ENCODE peak calls at places on chromosome 21, in ten cellular contexts. One of them, this sample, is unnamed.

GRCh38 chr21:46226920-46227599 is 1.5 kb downstream of the LSS start:
- DNase-seq in esophagus muscularis mucosa: no peak
- DNase-seq in upper lobe of left lung: peak
- DNase-seq in spleen: peak
- DNase-seq in K562: no peak
- DNase-seq in H1: no peak
- DNase-seq in GM12891: no peak
- DNase-seq in stomach: no peak
- DNase-seq in prostate gland: peak
- DNase-seq in GM23338: no peak
- DNase-seq in this sample: no peak

GRCh38 chr21:16492892-16493291 is 763.1 kb downstream of the USP25 start:
- DNase-seq in esophagus muscularis mucosa: no peak
- DNase-seq in upper lobe of left lung: no peak
- DNase-seq in spleen: no peak
- DNase-seq in K562: no peak
- DNase-seq in H1: no peak
- DNase-seq in GM12891: no peak
- DNase-seq in stomach: no peak
- DNase-seq in prostate gland: no peak
- DNase-seq in GM23338: no peak
- DNase-seq in this sample: no peak

GRCh38 chr21:36926989-36927695 is 39.3 kb downstream of the HLCS start:
- DNase-seq in esophagus muscularis mucosa: no peak
- DNase-seq in upper lobe of left lung: no peak
- DNase-seq in spleen: no peak
- DNase-seq in K562: no peak
- DNase-seq in H1: no peak
- DNase-seq in GM12891: no peak
- DNase-seq in stomach: no peak
- DNase-seq in prostate gland: peak
- DNase-seq in GM23338: no peak
- DNase-seq in this sample: no peak

GRCh38 chr21:26659181-26659580 is 86.1 kb upstream of the CYYR1 start:
- DNase-seq in esophagus muscularis mucosa: no peak
- DNase-seq in upper lobe of left lung: no peak
- DNase-seq in spleen: no peak
- DNase-seq in K562: no peak
- DNase-seq in H1: no peak
- DNase-seq in GM12891: no peak
- DNase-seq in stomach: no peak
- DNase-seq in prostate gland: no peak
- DNase-seq in GM23338: no peak
- DNase-seq in this sample: no peak

GRCh38 chr21:45363921-45364463 is 41.0 kb upstream of the COL18A1 start:
- DNase-seq in esophagus muscularis mucosa: peak
- DNase-seq in upper lobe of left lung: peak
- DNase-seq in spleen: no peak
- DNase-seq in K562: peak
- DNase-seq in H1: no peak
- DNase-seq in GM12891: peak
- DNase-seq in stomach: peak
- DNase-seq in prostate gland: peak
- DNase-seq in GM23338: no peak
- DNase-seq in this sample: peak

GRCh38 chr21:36966846-36967657 is 583 bp upstream of the HLCS start:
- DNase-seq in esophagus muscularis mucosa: no peak
- DNase-seq in upper lobe of left lung: no peak
- DNase-seq in spleen: peak
- DNase-seq in K562: no peak
- DNase-seq in H1: no peak
- DNase-seq in GM12891: no peak
- DNase-seq in stomach: no peak
- DNase-seq in prostate gland: no peak
- DNase-seq in GM23338: no peak
- DNase-seq in this sample: no peak

GRCh38 chr21:33042812-33043211 is 17.1 kb downstream of the OLIG2 start:
- DNase-seq in esophagus muscularis mucosa: no peak
- DNase-seq in upper lobe of left lung: no peak
- DNase-seq in spleen: no peak
- DNase-seq in K562: no peak
- DNase-seq in H1: no peak
- DNase-seq in GM12891: no peak
- DNase-seq in stomach: no peak
- DNase-seq in prostate gland: no peak
- DNase-seq in GM23338: no peak
- DNase-seq in this sample: no peak

GRCh38 chr21:38804617-38805281 is 980 bp upstream of the ETS2 start:
- DNase-seq in esophagus muscularis mucosa: no peak
- DNase-seq in upper lobe of left lung: peak
- DNase-seq in spleen: peak
- DNase-seq in K562: peak
- DNase-seq in H1: no peak
- DNase-seq in GM12891: no peak
- DNase-seq in stomach: peak
- DNase-seq in prostate gland: peak
- DNase-seq in GM23338: peak
- DNase-seq in this sample: no peak

GRCh38 chr21:38805282-38806152 is at the start of gene ETS2:
- DNase-seq in esophagus muscularis mucosa: peak
- DNase-seq in upper lobe of left lung: peak
- DNase-seq in spleen: peak
- DNase-seq in K562: peak
- DNase-seq in H1: peak
- DNase-seq in GM12891: peak
- DNase-seq in stomach: peak
- DNase-seq in prostate gland: peak
- DNase-seq in GM23338: peak
- DNase-seq in this sample: peak

GRCh38 chr21:45318146-45318555 is 30.5 kb upstream of the POFUT2 start:
- DNase-seq in esophagus muscularis mucosa: no peak
- DNase-seq in upper lobe of left lung: no peak
- DNase-seq in spleen: no peak
- DNase-seq in K562: no peak
- DNase-seq in H1: no peak
- DNase-seq in GM12891: no peak
- DNase-seq in stomach: no peak
- DNase-seq in prostate gland: no peak
- DNase-seq in GM23338: no peak
- DNase-seq in this sample: no peak

GRCh38 chr21:22827422-22827821 is 1829.2 kb downstream of the NCAM2 start:
- DNase-seq in esophagus muscularis mucosa: no peak
- DNase-seq in upper lobe of left lung: no peak
- DNase-seq in spleen: no peak
- DNase-seq in K562: no peak
- DNase-seq in H1: no peak
- DNase-seq in GM12891: no peak
- DNase-seq in stomach: no peak
- DNase-seq in prostate gland: no peak
- DNase-seq in GM23338: no peak
- DNase-seq in this sample: no peak

GRCh38 chr21:26846036-26846931 is 1.1 kb upstream of the ADAMTS1 start:
- DNase-seq in esophagus muscularis mucosa: no peak
- DNase-seq in upper lobe of left lung: peak
- DNase-seq in spleen: peak
- DNase-seq in K562: no peak
- DNase-seq in H1: no peak
- DNase-seq in GM12891: no peak
- DNase-seq in stomach: peak
- DNase-seq in prostate gland: peak
- DNase-seq in GM23338: peak
- DNase-seq in this sample: no peak

GRCh38 chr21:39184050-39184980 is 1.1 kb upstream of the PSMG1 start:
- DNase-seq in esophagus muscularis mucosa: no peak
- DNase-seq in upper lobe of left lung: no peak
- DNase-seq in spleen: no peak
- DNase-seq in K562: no peak
- DNase-seq in H1: no peak
- DNase-seq in GM12891: no peak
- DNase-seq in stomach: no peak
- DNase-seq in prostate gland: no peak
- DNase-seq in GM23338: no peak
- DNase-seq in this sample: no peak

GRCh38 chr21:45471229-45472052 is 66.5 kb downstream of the COL18A1 start:
- DNase-seq in esophagus muscularis mucosa: no peak
- DNase-seq in upper lobe of left lung: no peak
- DNase-seq in spleen: peak
- DNase-seq in K562: no peak
- DNase-seq in H1: no peak
- DNase-seq in GM12891: no peak
- DNase-seq in stomach: no peak
- DNase-seq in prostate gland: no peak
- DNase-seq in GM23338: no peak
- DNase-seq in this sample: no peak

GRCh38 chr21:42513151-42513984 is at the start of gene SLC37A1:
- DNase-seq in esophagus muscularis mucosa: no peak
- DNase-seq in upper lobe of left lung: no peak
- DNase-seq in spleen: peak
- DNase-seq in K562: peak
- DNase-seq in H1: no peak
- DNase-seq in GM12891: peak
- DNase-seq in stomach: peak
- DNase-seq in prostate gland: no peak
- DNase-seq in GM23338: peak
- DNase-seq in this sample: peak
- TF ChIP-seq POLR2AphosphoS5 in esophagus muscularis mucosa: no peak
- TF ChIP-seq POLR2AphosphoS5 in upper lobe of left lung: no peak
- TF ChIP-seq POLR2AphosphoS5 in spleen: no peak
- TF ChIP-seq POLR2AphosphoS5 in K562: no peak
- TF ChIP-seq POLR2AphosphoS5 in H1: no peak
- TF ChIP-seq POLR2AphosphoS5 in GM12891: no peak
- TF ChIP-seq POLR2AphosphoS5 in stomach: no peak
- TF ChIP-seq POLR2AphosphoS5 in prostate gland: peak
- TF ChIP-seq POLR2AphosphoS5 in GM23338: no peak
- TF ChIP-seq POLR2AphosphoS5 in this sample: no peak

DNA sequence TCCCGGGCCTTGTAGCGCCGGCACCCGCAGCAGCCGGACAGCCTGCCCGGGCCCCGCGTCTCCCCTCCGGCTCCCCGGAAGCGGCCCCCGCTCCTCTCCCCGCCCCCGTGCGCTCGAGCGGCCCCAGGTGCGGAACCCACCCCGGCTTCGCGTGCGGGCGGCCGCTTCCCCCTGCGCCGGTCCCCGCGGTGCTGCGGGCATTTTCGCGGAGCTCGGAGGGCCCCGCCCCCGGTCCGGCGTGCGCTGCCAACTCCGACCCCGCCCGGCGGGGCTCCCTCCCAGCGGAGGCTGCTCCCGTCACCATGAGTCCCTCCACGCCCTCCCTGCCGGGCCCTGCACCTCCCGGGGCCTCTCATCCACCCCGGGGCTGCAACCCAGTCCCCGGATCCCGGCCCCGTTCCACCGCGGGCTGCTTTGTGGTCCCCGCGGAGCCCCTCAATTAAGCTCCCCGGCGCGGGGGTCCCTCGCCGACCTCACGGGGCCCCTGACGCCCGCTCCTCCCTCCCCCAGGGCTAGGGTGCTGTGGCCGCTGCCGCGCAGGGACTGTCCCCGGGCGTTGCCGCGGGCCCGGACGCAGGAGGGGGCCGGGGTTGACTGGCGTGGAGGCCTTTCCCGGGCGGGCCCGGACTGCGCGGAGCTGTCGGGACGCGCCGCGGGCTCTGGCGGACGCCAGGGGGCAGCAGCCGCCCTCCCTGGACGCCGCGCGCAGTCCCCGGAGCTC is 159.4 kb downstream of the RUNX1 start:
- DNase-seq in esophagus muscularis mucosa: peak
- DNase-seq in upper lobe of left lung: peak
- DNase-seq in spleen: peak
- DNase-seq in K562: peak
- DNase-seq in H1: no peak
- DNase-seq in GM12891: peak
- DNase-seq in stomach: peak
- DNase-seq in prostate gland: peak
- DNase-seq in GM23338: peak
- DNase-seq in this sample: peak
- TF ChIP-seq POLR2AphosphoS5 in esophagus muscularis mucosa: no peak
- TF ChIP-seq POLR2AphosphoS5 in upper lobe of left lung: peak
- TF ChIP-seq POLR2AphosphoS5 in spleen: peak
- TF ChIP-seq POLR2AphosphoS5 in K562: peak
- TF ChIP-seq POLR2AphosphoS5 in H1: no peak
- TF ChIP-seq POLR2AphosphoS5 in GM12891: no peak
- TF ChIP-seq POLR2AphosphoS5 in stomach: no peak
- TF ChIP-seq POLR2AphosphoS5 in prostate gland: no peak
- TF ChIP-seq POLR2AphosphoS5 in GM23338: no peak
- TF ChIP-seq POLR2AphosphoS5 in this sample: peak

DNA sequence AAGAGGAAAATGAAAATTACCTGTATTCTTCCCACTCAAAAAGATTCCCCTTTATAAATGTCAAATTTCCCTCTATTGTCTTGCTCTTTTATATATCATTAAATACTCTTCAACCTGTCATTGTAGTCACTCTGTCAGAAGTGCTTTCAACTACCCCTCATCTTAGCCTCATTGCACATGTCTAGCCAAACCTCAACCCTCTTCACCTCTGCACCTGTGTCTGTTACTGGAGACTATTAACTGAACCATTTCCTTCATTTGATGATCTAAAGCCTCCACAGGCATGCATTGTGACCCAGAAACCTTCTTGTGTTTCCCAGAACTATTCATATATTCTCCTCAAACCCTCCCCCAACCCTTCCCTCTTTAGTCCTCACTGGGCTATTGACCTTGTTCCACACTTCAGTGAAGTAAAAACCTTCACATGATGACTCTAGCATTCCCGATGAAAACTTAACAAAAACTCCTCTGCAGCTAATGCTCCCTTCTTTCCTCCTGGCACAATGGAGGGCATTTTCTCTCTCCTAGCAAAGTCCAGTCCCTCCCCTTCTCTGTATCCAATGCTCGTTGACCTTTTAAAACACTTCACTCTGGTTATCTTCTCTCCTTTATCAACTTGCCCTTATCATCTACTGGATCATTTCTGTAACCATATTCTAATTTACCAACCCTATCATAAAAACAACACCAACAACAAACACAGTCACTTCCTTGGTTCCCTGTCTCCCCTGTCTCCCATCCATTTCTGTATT is 86.1 kb downstream of the BACH1 start:
- DNase-seq in esophagus muscularis mucosa: no peak
- DNase-seq in upper lobe of left lung: no peak
- DNase-seq in spleen: no peak
- DNase-seq in K562: no peak
- DNase-seq in H1: no peak
- DNase-seq in GM12891: no peak
- DNase-seq in stomach: no peak
- DNase-seq in prostate gland: no peak
- DNase-seq in GM23338: no peak
- DNase-seq in this sample: no peak
- TF ChIP-seq POLR2AphosphoS5 in esophagus muscularis mucosa: no peak
- TF ChIP-seq POLR2AphosphoS5 in upper lobe of left lung: no peak
- TF ChIP-seq POLR2AphosphoS5 in spleen: no peak
- TF ChIP-seq POLR2AphosphoS5 in K562: no peak
- TF ChIP-seq POLR2AphosphoS5 in H1: no peak
- TF ChIP-seq POLR2AphosphoS5 in GM12891: no peak
- TF ChIP-seq POLR2AphosphoS5 in stomach: no peak
- TF ChIP-seq POLR2AphosphoS5 in prostate gland: no peak
- TF ChIP-seq POLR2AphosphoS5 in GM23338: no peak
- TF ChIP-seq POLR2AphosphoS5 in this sample: no peak

GRCh38 chr21:28142692-28143091 is 850.0 kb downstream of the LTN1 start:
- DNase-seq in esophagus muscularis mucosa: no peak
- DNase-seq in upper lobe of left lung: no peak
- DNase-seq in spleen: no peak
- DNase-seq in K562: no peak
- DNase-seq in H1: no peak
- DNase-seq in GM12891: no peak
- DNase-seq in stomach: no peak
- DNase-seq in prostate gland: no peak
- DNase-seq in GM23338: no peak
- DNase-seq in this sample: peak
- TF ChIP-seq POLR2AphosphoS5 in esophagus muscularis mucosa: no peak
- TF ChIP-seq POLR2AphosphoS5 in upper lobe of left lung: no peak
- TF ChIP-seq POLR2AphosphoS5 in spleen: no peak
- TF ChIP-seq POLR2AphosphoS5 in K562: no peak
- TF ChIP-seq POLR2AphosphoS5 in H1: no peak
- TF ChIP-seq POLR2AphosphoS5 in GM12891: no peak
- TF ChIP-seq POLR2AphosphoS5 in stomach: no peak
- TF ChIP-seq POLR2AphosphoS5 in prostate gland: no peak
- TF ChIP-seq POLR2AphosphoS5 in GM23338: no peak
- TF ChIP-seq POLR2AphosphoS5 in this sample: no peak

This sample was measured in HL-60.